ENCODE peak calls at places on chromosomes 7 and 10, in five cellular contexts. E, L, H, P and Q are unnamed samples.

GRCh38 chr10:47365561-47365960 is 17.4 kb downstream of the RBP3 start:
- DNase-seq in P (no peak), E (no peak), H (no peak), L (peak), Q (no peak)

GRCh38 chr10:101818958-101819633 is 852 bp upstream of the OGA start:
- DNase-seq in L (no peak), E (no peak), H (no peak), P (peak), Q (peak)

GRCh38 chr7:30938435-30939316 is 25.1 kb upstream of the GHRHR start:
- DNase-seq in L (peak), H (peak), P (peak), E (peak), Q (peak)

GRCh38 chr7:103466814-103467213 is 20.8 kb upstream of the SLC26A5 start:
- DNase-seq in E (no peak), H (no peak), P (no peak), L (no peak), Q (no peak)

GRCh38 chr10:13219685-13220670 is 14.2 kb downstream of the UCMA start:
- DNase-seq in H (peak), L (peak), E (peak), P (peak), Q (peak)

GRCh38 chr10:124626759-124627380 is 117.3 kb downstream of the FAM53B start:
- DNase-seq in E (peak), H (no peak), L (peak), P (no peak), Q (peak)

GRCh38 chr7:28107960-28108359 is 72.6 kb downstream of the JAZF1 start:
- DNase-seq in E (no peak), L (no peak), P (no peak), H (no peak), Q (no peak)

GRCh38 chr10:67789769-67790168 is 48.2 kb downstream of the DNAJC12 start:
- DNase-seq in H (no peak), P (no peak), L (no peak), E (no peak), Q (no peak)

GRCh38 chr7:148589640-148590039 is 926 bp upstream of the C7orf33 start:
- DNase-seq in P (no peak), H (no peak), E (no peak), L (no peak), Q (no peak)

GRCh38 chr10:118422241-118422640 is 80.1 kb upstream of the FAM204A start:
- DNase-seq in L (no peak), P (no peak), H (no peak), E (no peak), Q (no peak)

GRCh38 chr10:90088008-90088322 is 386.6 kb downstream of the KIF20B start:
- DNase-seq in P (no peak), L (no peak), H (no peak), E (no peak), Q (no peak)

GRCh38 chr7:146096994-146097393 is 19.6 kb upstream of the CNTNAP2 start:
- DNase-seq in P (no peak), L (no peak), H (no peak), E (no peak), Q (no peak)

GRCh38 chr7:34133356-34133982 is 228.1 kb downstream of the BMPER start:
- DNase-seq in E (no peak), L (no peak), P (no peak), H (no peak), Q (no peak)

GRCh38 chr7:45574521-45575500 is 643 bp downstream of the ADCY1 start:
- DNase-seq in P (peak), L (peak), E (no peak), H (peak), Q (no peak)

GRCh38 chr7:105354383-105354782 is 34.3 kb downstream of the SRPK2 start:
- DNase-seq in P (no peak), E (no peak), H (no peak), L (no peak), Q (no peak)

GRCh38 chr10:59779656-59780521 is 26.6 kb upstream of the MRLN start:
- DNase-seq in P (no peak), H (no peak), L (no peak), E (no peak), Q (no peak)

GRCh38 chr7:2132243-2132642 is 100.5 kb downstream of the MAD1L1 start:
- DNase-seq in H (no peak), P (no peak), E (no peak), L (no peak), Q (no peak)

GRCh38 chr7:29587195-29587808 is 23.7 kb downstream of the PRR15 start:
- DNase-seq in H (no peak), E (no peak), L (no peak), P (no peak), Q (no peak)

GRCh38 chr7:101705327-101705726 is 76.2 kb upstream of the MYL10 start:
- DNase-seq in H (no peak), E (no peak), L (no peak), P (no peak), Q (no peak)

GRCh38 chr10:61452655-61453641 is at the start of gene TMEM26:
- DNase-seq in E (no peak), P (no peak), L (no peak), H (peak), Q (peak)

GRCh38 chr7:8217200-8218068 is 44.5 kb downstream of the ICA1 start:
- DNase-seq in H (no peak), L (no peak), P (peak), E (peak), Q (no peak)

GRCh38 chr7:146892151-146892550 is 775.5 kb downstream of the CNTNAP2 start:
- DNase-seq in P (no peak), H (no peak), E (no peak), L (no peak), Q (no peak)

GRCh38 chr10:98748298-98748697 is 301.6 kb upstream of the HPS1 start:
- DNase-seq in E (no peak), P (peak), L (no peak), H (no peak), Q (no peak)

GRCh38 chr10:24762966-24763623 is 39.4 kb upstream of the ARHGAP21 start:
- DNase-seq in L (no peak), H (no peak), E (no peak), P (peak), Q (no peak)

GRCh38 chr7:55018361-55019328 is at the start of gene EGFR:
- DNase-seq in E (no peak), L (peak), P (no peak), H (peak), Q (peak)

GRCh38 chr10:15789793-15790525 is 70.2 kb upstream of the ITGA8 start:
- DNase-seq in P (no peak), L (no peak), H (no peak), E (no peak), Q (no peak)

GRCh38 chr7:2986561-2986960 is 57.1 kb downstream of the CARD11 start:
- DNase-seq in P (no peak), E (no peak), L (no peak), H (peak), Q (no peak)

GRCh38 chr7:147023390-147023914 is 906.9 kb downstream of the CNTNAP2 start:
- DNase-seq in L (no peak), E (no peak), H (no peak), P (no peak), Q (no peak)

GRCh38 chr7:13109201-13109600 is 421.8 kb downstream of the ARL4A start:
- DNase-seq in E (no peak), P (no peak), L (peak), H (no peak), Q (no peak)

GRCh38 chr10:132946806-132947530 is 4.6 kb upstream of the CFAP46 start:
- DNase-seq in H (no peak), P (no peak), E (no peak), L (no peak), Q (no peak)

GRCh38 chr7:132777956-132778355 is 201.7 kb upstream of the PLXNA4 start:
- DNase-seq in P (no peak), L (no peak), H (no peak), E (no peak), Q (no peak)

GRCh38 chr7:123060446-123060845 is 64.9 kb upstream of the TAS2R16 start:
- DNase-seq in L (no peak), P (no peak), H (no peak), E (no peak), Q (no peak)

DNA sequence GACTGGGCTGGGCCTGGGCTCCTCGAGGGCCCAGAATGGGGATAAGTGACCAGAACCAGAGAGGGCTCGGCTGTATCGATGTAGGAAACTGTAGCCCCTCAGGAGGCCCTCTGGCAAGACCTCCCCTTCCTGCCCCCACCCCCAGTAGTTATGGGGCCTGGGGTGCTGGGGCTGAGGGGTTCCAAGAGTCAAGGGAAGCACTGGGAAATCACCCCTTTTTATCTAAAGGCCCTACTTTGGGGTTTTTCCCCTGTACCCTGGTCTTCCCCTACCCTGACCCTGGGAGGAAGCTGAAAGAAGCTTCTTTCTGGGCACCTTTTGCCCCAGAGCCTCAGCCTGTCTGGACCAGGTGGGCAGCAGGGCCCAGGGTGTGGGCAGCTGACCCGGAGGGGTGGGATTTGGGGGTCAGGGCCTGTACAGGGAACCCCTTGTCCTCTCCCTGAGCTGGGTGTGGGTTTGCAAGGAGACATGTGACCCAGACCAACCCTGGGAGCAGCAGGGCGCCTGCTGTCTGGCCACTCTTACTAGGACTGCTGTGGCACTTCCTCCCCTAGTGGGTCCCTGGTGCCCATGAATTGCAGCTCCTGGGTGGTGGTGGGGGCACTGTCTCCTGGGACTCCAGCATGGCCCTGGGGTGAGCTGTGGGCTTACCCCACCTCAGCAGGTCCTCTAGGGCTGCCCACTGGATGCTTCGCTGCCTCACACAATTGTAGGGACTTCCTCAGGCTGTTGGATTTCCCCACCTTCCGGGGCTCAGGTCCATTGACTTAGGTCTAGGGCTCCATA is 1.5 kb downstream of the IRF5 start:
- DNase-seq in L (no peak), E (peak), H (no peak), P (no peak), Q (no peak)
- TF ChIP-seq POLR2AphosphoS5 in L (no peak), E (peak), H (no peak), P (no peak), Q (no peak)

DNA sequence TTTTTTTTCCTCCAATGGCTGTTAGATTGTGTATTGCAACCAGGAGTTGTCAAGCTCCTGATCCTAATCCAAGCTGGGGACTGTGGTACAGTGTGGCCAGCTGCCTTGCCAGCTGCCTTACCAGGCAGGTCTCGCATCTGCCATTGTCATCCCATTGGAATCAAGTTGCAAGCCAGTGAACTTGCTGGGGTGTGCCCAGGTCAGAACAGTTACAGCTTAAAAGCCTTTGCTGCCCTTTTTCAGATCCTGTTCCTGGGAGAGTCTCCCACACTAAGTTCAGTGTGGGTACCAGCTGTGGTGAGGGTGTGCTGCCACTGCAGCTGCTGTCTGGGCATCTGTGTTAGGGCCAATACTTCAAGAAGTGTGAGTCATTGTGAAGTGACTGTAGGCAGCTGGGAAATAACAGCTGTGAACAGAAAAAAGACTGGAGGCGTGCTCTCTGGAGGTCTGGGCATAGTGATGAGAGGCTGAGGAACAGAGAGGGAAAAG is 72.8 kb downstream of the CCNY start:
- DNase-seq in L (no peak), H (peak), E (peak), P (no peak), Q (no peak)
- TF ChIP-seq POLR2AphosphoS5 in L (peak), H (peak), E (no peak), P (no peak), Q (peak)

GRCh38 chr7:87152897-87153641 is 816 bp downstream of the DMTF1 start:
- DNase-seq in E (no peak), P (peak), L (peak), H (peak), Q (peak)
- TF ChIP-seq POLR2AphosphoS5 in E (no peak), P (no peak), L (no peak), H (no peak), Q (peak)

GRCh38 chr10:32932330-32932729 is 25.7 kb downstream of the ITGB1 start:
- DNase-seq in H (no peak), L (no peak), E (no peak), P (no peak), Q (no peak)

GRCh38 chr10:32923849-32924248 is 34.2 kb downstream of the ITGB1 start:
- DNase-seq in H (no peak), L (no peak), P (no peak), E (no peak), Q (no peak)

GRCh38 chr10:32931593-32931992 is 26.4 kb downstream of the ITGB1 start:
- DNase-seq in L (no peak), H (no peak), E (no peak), P (no peak), Q (no peak)

GRCh38 chr10:32927750-32928149 is 30.3 kb downstream of the ITGB1 start:
- DNase-seq in P (no peak), L (no peak), H (no peak), E (no peak), Q (no peak)

GRCh38 chr10:32929634-32930033 is 28.4 kb downstream of the ITGB1 start:
- DNase-seq in L (no peak), P (no peak), E (no peak), H (no peak), Q (no peak)
- TF ChIP-seq POLR2AphosphoS5 in L (no peak), P (no peak), E (no peak), H (no peak), Q (no peak)

DNA sequence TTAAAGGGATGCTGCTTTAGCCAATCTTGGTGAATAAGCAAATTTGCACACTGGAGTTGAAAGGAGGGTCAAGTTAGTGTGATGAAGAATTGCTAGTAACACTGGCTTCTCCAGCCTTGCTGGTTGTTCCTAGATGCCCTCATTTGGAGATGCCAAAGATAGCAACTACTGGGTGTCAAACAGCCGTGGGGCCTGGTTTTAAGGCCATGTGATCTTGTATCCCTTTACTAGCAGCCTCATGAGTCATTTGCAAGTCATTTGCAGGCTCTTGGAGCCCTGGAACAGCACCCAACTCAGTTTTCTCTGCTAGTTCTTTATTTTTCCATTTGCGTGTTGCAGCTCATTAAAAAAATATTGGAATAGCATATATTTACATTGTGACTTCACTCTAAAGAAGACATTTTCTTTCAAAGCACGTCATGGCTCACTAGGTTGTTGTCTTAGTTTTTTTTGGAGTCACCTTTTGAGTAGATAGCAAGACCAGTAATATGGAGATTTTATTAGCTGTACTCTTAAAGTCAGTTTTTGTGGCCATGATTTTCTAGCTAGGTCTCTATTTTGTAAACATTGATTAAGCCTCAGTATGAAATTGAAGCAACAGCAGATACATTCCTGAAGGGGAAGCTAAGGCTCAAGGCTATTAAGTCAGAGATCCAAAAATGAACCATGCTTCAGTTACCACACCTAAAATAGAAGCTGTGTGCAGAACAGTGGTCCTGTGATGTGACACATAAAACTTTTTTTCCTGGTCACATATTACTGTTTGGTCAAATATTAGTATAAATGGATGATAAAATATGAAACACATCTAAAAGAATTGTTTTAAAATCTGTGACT is 1.3 kb downstream of the LSMEM1 start:
- DNase-seq in P (no peak), H (peak), L (no peak), E (no peak), Q (peak)
- TF ChIP-seq POLR2AphosphoS5 in P (no peak), H (peak), L (no peak), E (no peak), Q (peak)

GRCh38 chr7:36784991-36785940 is 61.0 kb upstream of the AOAH start:
- DNase-seq in H (peak), E (peak), P (no peak), L (peak), Q (peak)
- TF ChIP-seq POLR2AphosphoS5 in H (no peak), E (no peak), P (no peak), L (peak), Q (no peak)

GRCh38 chr7:80334185-80334584 is 177.7 kb downstream of the GNAT3 start:
- DNase-seq in E (no peak), H (no peak), L (no peak), P (no peak), Q (no peak)
- TF ChIP-seq POLR2AphosphoS5 in E (no peak), H (no peak), L (no peak), P (no peak), Q (no peak)